ENCODE peak calls at places on chromosome X, in nine cellular contexts. V is PC-3; E is ACHN; U is iris pigment epithelial cell; G is HCEC 1CT; N is Panc1; O is anterior cingulate cortex; Q is substantia nigra; L is stimulated activated CD4-positive, alpha-beta T cell treated with anti-CD3 and anti-CD28 coated beads, TNF-alpha, amount 100 ng/mL, for 48 hours. W is an unnamed sample.

GRCh38 chrX:38811515-38812239 is 10.4 kb downstream of the MID1IP1 start:
- DNase-seq in G (no peak), E (no peak), O (no peak), Q (no peak), V (no peak), N (no peak), U (peak; percentile 50), L (no peak), W (no peak)

GRCh38 chrX:2819345-2820130 is 9.2 kb upstream of the GYG2 start:
- DNase-seq in G (peak; percentile 1), V (peak; percentile 64), E (peak; percentile 11), Q (no peak), L (no peak), O (no peak), N (no peak), U (peak; percentile 32), W (no peak)

GRCh38 chrX:133781174-133781573 is 204.2 kb downstream of the GPC3 start:
- DNase-seq in L (no peak), U (no peak), O (no peak), Q (no peak), E (no peak), V (no peak), G (no peak), N (no peak), W (no peak)

GRCh38 chrX:40573763-40574162 is 7.0 kb upstream of the ATP6AP2 start:
- DNase-seq in V (peak; percentile 50), G (peak; percentile 27), E (peak; percentile 24), U (peak; percentile 28), O (no peak), N (peak; percentile 35), Q (no peak), L (no peak), W (no peak)

GRCh38 chrX:40096395-40097091 is 1.2 kb downstream of the BCOR start:
- DNase-seq in E (peak; percentile 19), N (no peak), L (no peak), V (peak; percentile 35), O (no peak), U (peak; percentile 62), Q (no peak), G (peak; percentile 27), W (no peak)

GRCh38 chrX:105636667-105637066 is 185.7 kb upstream of the NRK start:
- DNase-seq in N (no peak), E (no peak), L (no peak), U (peak; percentile 28), Q (no peak), O (no peak), V (peak; percentile 50), G (no peak), W (no peak)

GRCh38 chrX:15384304-15384703 is at the start of gene VEGFD:
- DNase-seq in Q (no peak), U (peak; percentile 82), G (peak; percentile 64), L (no peak), O (no peak), N (no peak), E (no peak), V (no peak), W (no peak)

GRCh38 chrX:10106801-10107200 is 50.0 kb upstream of the CLCN4 start:
- DNase-seq in L (no peak), O (no peak), G (no peak), V (no peak), N (no peak), E (no peak), Q (no peak), U (peak; percentile 22), W (no peak)

GRCh38 chrX:31543565-31544125 is 471.8 kb upstream of the FTHL17 start:
- DNase-seq in N (no peak), L (no peak), E (no peak), V (no peak), G (no peak), Q (no peak), O (no peak), U (peak; percentile 21), W (no peak)

GRCh38 chrX:118726887-118727685 is at the start of gene IL13RA1:
- DNase-seq in E (peak; percentile 82), U (peak; percentile 87), N (peak; percentile 74), G (peak; percentile 81), Q (no peak), O (no peak), L (peak; percentile 8), V (peak; percentile 92), W (no peak)

GRCh38 chrX:133654801-133655200 is 239.5 kb upstream of the GPC4 start:
- DNase-seq in U (peak; percentile 62), Q (no peak), V (peak; percentile 28), G (no peak), N (no peak), O (no peak), E (no peak), L (no peak), W (no peak)

GRCh38 chrX:68684291-68684918 is 36.9 kb downstream of the STARD8 start:
- DNase-seq in G (no peak), O (no peak), L (no peak), Q (no peak), N (no peak), U (no peak), E (no peak), V (no peak), W (peak; percentile 58)

GRCh38 chrX:41512394-41512793 is 65.3 kb downstream of the NYX start:
- DNase-seq in L (no peak), G (no peak), O (no peak), V (no peak), U (no peak), E (no peak), N (no peak), Q (no peak), W (no peak)

GRCh38 chrX:94256396-94256795 is 582.4 kb downstream of the FAM133A start:
- DNase-seq in U (no peak), L (no peak), N (no peak), G (no peak), Q (no peak), E (no peak), O (no peak), V (no peak), W (no peak)

GRCh38 chrX:94204524-94204923 is 530.5 kb downstream of the FAM133A start:
- DNase-seq in E (no peak), L (no peak), U (no peak), N (no peak), Q (no peak), V (no peak), G (no peak), O (no peak), W (no peak)

GRCh38 chrX:10636337-10636736 is 16.0 kb upstream of the MID1 start:
- DNase-seq in G (peak; percentile 62), U (peak; percentile 64), O (no peak), V (peak; percentile 80), N (no peak), E (peak; percentile 66), L (no peak), Q (no peak), W (no peak)

GRCh38 chrX:31227250-31227649 is 155.4 kb upstream of the FTHL17 start:
- DNase-seq in U (peak; percentile 72), O (no peak), G (peak; percentile 54), E (no peak), V (no peak), Q (no peak), L (no peak), N (no peak), W (no peak)

GRCh38 chrX:18582910-18583493 is 88.9 kb downstream of the RS1 start:
- DNase-seq in L (no peak), O (no peak), N (no peak), Q (no peak), U (no peak), E (no peak), G (no peak), V (no peak), W (no peak)

GRCh38 chrX:129115104-129115503 is 408.2 kb downstream of the SMARCA1 start:
- DNase-seq in V (peak; percentile 34), U (peak; percentile 28), O (no peak), Q (no peak), N (no peak), L (peak; percentile 9), E (peak; percentile 39), G (no peak), W (no peak)

GRCh38 chrX:80512924-80513323 is 92.7 kb downstream of the TENT5D start:
- DNase-seq in G (no peak), U (no peak), O (no peak), V (no peak), E (no peak), N (no peak), L (no peak), Q (no peak), W (no peak)

GRCh38 chrX:1531106-1531890 is 5.7 kb downstream of the P2RY8 start:
- DNase-seq in E (no peak), V (no peak), G (no peak), N (no peak), U (no peak), Q (no peak), O (no peak), L (no peak), W (no peak)

W was measured in CD14-positive monocyte.